ENCODE peak calls at places on chromosomes 13 and 19, in nine cellular contexts. One of them, this sample, is unnamed.

GRCh38 chr13:71285700-71286099 is 581.3 kb downstream of the DACH1 start:
- ATAC-seq in psoas muscle: no peak
- ATAC-seq in activated CD4-positive, alpha-beta T cell treated with anti-CD3 and anti-CD28 coated beads for 36 hours: no peak
- ATAC-seq in SK-N-SH treated with all-trans-retinoic acid at 6 μM for 48 hours: no peak
- ATAC-seq in pancreas: no peak
- ATAC-seq in activated T-helper 17 cell treated with anti-CD3 and anti-CD28 coated beads, Interleukin-2, amount 50 U/mL, for 72 hours: no peak
- ATAC-seq in stimulated activated memory B cell treated with anti-CD40 and anti-IgM and Interleukin-4, amounts not matched to agents 10 μg/mL and 1 μg/mL and 100 μg/mL, for 72 hours: no peak
- ATAC-seq in activated CD8-positive, alpha-beta T cell treated with anti-CD3 and anti-CD28 coated beads, Interleukin-2, amount 10 ng/mL, durations not matched to agents 7 days and 5 days: no peak
- ATAC-seq in PC-3: no peak
- ATAC-seq in this sample: no peak

GRCh38 chr13:110275931-110276552 is 30.9 kb downstream of the COL4A1 start:
- ATAC-seq in stimulated activated memory B cell treated with anti-CD40 and anti-IgM and Interleukin-4, amounts not matched to agents 10 μg/mL and 1 μg/mL and 100 μg/mL, for 72 hours: no peak
- ATAC-seq in pancreas: no peak
- ATAC-seq in activated CD8-positive, alpha-beta T cell treated with anti-CD3 and anti-CD28 coated beads, Interleukin-2, amount 10 ng/mL, durations not matched to agents 7 days and 5 days: no peak
- ATAC-seq in activated CD4-positive, alpha-beta T cell treated with anti-CD3 and anti-CD28 coated beads for 36 hours: no peak
- ATAC-seq in SK-N-SH treated with all-trans-retinoic acid at 6 μM for 48 hours: no peak
- ATAC-seq in PC-3: no peak
- ATAC-seq in activated T-helper 17 cell treated with anti-CD3 and anti-CD28 coated beads, Interleukin-2, amount 50 U/mL, for 72 hours: no peak
- ATAC-seq in psoas muscle: peak
- ATAC-seq in this sample: no peak

GRCh38 chr19:45123440-45123850 is 30.5 kb downstream of the PPP1R37 start:
- ATAC-seq in PC-3: peak
- ATAC-seq in stimulated activated memory B cell treated with anti-CD40 and anti-IgM and Interleukin-4, amounts not matched to agents 10 μg/mL and 1 μg/mL and 100 μg/mL, for 72 hours: no peak
- ATAC-seq in activated T-helper 17 cell treated with anti-CD3 and anti-CD28 coated beads, Interleukin-2, amount 50 U/mL, for 72 hours: no peak
- ATAC-seq in psoas muscle: no peak
- ATAC-seq in activated CD4-positive, alpha-beta T cell treated with anti-CD3 and anti-CD28 coated beads for 36 hours: no peak
- ATAC-seq in pancreas: no peak
- ATAC-seq in activated CD8-positive, alpha-beta T cell treated with anti-CD3 and anti-CD28 coated beads, Interleukin-2, amount 10 ng/mL, durations not matched to agents 7 days and 5 days: no peak
- ATAC-seq in SK-N-SH treated with all-trans-retinoic acid at 6 μM for 48 hours: no peak
- ATAC-seq in this sample: peak

GRCh38 chr19:2636142-2636896 is 66.2 kb downstream of the GNG7 start:
- ATAC-seq in stimulated activated memory B cell treated with anti-CD40 and anti-IgM and Interleukin-4, amounts not matched to agents 10 μg/mL and 1 μg/mL and 100 μg/mL, for 72 hours: peak
- ATAC-seq in activated CD4-positive, alpha-beta T cell treated with anti-CD3 and anti-CD28 coated beads for 36 hours: peak
- ATAC-seq in activated CD8-positive, alpha-beta T cell treated with anti-CD3 and anti-CD28 coated beads, Interleukin-2, amount 10 ng/mL, durations not matched to agents 7 days and 5 days: peak
- ATAC-seq in activated T-helper 17 cell treated with anti-CD3 and anti-CD28 coated beads, Interleukin-2, amount 50 U/mL, for 72 hours: no peak
- ATAC-seq in SK-N-SH treated with all-trans-retinoic acid at 6 μM for 48 hours: peak
- ATAC-seq in pancreas: no peak
- ATAC-seq in psoas muscle: peak
- ATAC-seq in PC-3: no peak
- ATAC-seq in this sample: no peak

GRCh38 chr19:45717983-45718650 is 12.6 kb downstream of the FBXO46 start:
- ATAC-seq in activated CD4-positive, alpha-beta T cell treated with anti-CD3 and anti-CD28 coated beads for 36 hours: no peak
- ATAC-seq in pancreas: no peak
- ATAC-seq in psoas muscle: no peak
- ATAC-seq in SK-N-SH treated with all-trans-retinoic acid at 6 μM for 48 hours: no peak
- ATAC-seq in activated T-helper 17 cell treated with anti-CD3 and anti-CD28 coated beads, Interleukin-2, amount 50 U/mL, for 72 hours: no peak
- ATAC-seq in stimulated activated memory B cell treated with anti-CD40 and anti-IgM and Interleukin-4, amounts not matched to agents 10 μg/mL and 1 μg/mL and 100 μg/mL, for 72 hours: no peak
- ATAC-seq in activated CD8-positive, alpha-beta T cell treated with anti-CD3 and anti-CD28 coated beads, Interleukin-2, amount 10 ng/mL, durations not matched to agents 7 days and 5 days: no peak
- ATAC-seq in PC-3: no peak
- ATAC-seq in this sample: no peak

GRCh38 chr13:97274782-97275252 is 52.7 kb downstream of the MBNL2 start:
- ATAC-seq in activated T-helper 17 cell treated with anti-CD3 and anti-CD28 coated beads, Interleukin-2, amount 50 U/mL, for 72 hours: no peak
- ATAC-seq in PC-3: peak
- ATAC-seq in pancreas: peak
- ATAC-seq in stimulated activated memory B cell treated with anti-CD40 and anti-IgM and Interleukin-4, amounts not matched to agents 10 μg/mL and 1 μg/mL and 100 μg/mL, for 72 hours: no peak
- ATAC-seq in activated CD4-positive, alpha-beta T cell treated with anti-CD3 and anti-CD28 coated beads for 36 hours: no peak
- ATAC-seq in psoas muscle: peak
- ATAC-seq in activated CD8-positive, alpha-beta T cell treated with anti-CD3 and anti-CD28 coated beads, Interleukin-2, amount 10 ng/mL, durations not matched to agents 7 days and 5 days: no peak
- ATAC-seq in SK-N-SH treated with all-trans-retinoic acid at 6 μM for 48 hours: peak
- ATAC-seq in this sample: no peak

GRCh38 chr19:4676955-4677731 is 7.0 kb upstream of the MYDGF start:
- ATAC-seq in pancreas: peak
- ATAC-seq in activated CD8-positive, alpha-beta T cell treated with anti-CD3 and anti-CD28 coated beads, Interleukin-2, amount 10 ng/mL, durations not matched to agents 7 days and 5 days: no peak
- ATAC-seq in PC-3: peak
- ATAC-seq in SK-N-SH treated with all-trans-retinoic acid at 6 μM for 48 hours: peak
- ATAC-seq in stimulated activated memory B cell treated with anti-CD40 and anti-IgM and Interleukin-4, amounts not matched to agents 10 μg/mL and 1 μg/mL and 100 μg/mL, for 72 hours: no peak
- ATAC-seq in activated T-helper 17 cell treated with anti-CD3 and anti-CD28 coated beads, Interleukin-2, amount 50 U/mL, for 72 hours: peak
- ATAC-seq in activated CD4-positive, alpha-beta T cell treated with anti-CD3 and anti-CD28 coated beads for 36 hours: peak
- ATAC-seq in psoas muscle: peak
- ATAC-seq in this sample: peak

GRCh38 chr19:42078058-42078457 is 2.1 kb downstream of the ZNF574 start:
- ATAC-seq in SK-N-SH treated with all-trans-retinoic acid at 6 μM for 48 hours: no peak
- ATAC-seq in stimulated activated memory B cell treated with anti-CD40 and anti-IgM and Interleukin-4, amounts not matched to agents 10 μg/mL and 1 μg/mL and 100 μg/mL, for 72 hours: no peak
- ATAC-seq in PC-3: no peak
- ATAC-seq in activated CD8-positive, alpha-beta T cell treated with anti-CD3 and anti-CD28 coated beads, Interleukin-2, amount 10 ng/mL, durations not matched to agents 7 days and 5 days: no peak
- ATAC-seq in activated CD4-positive, alpha-beta T cell treated with anti-CD3 and anti-CD28 coated beads for 36 hours: no peak
- ATAC-seq in psoas muscle: no peak
- ATAC-seq in activated T-helper 17 cell treated with anti-CD3 and anti-CD28 coated beads, Interleukin-2, amount 50 U/mL, for 72 hours: no peak
- ATAC-seq in pancreas: no peak
- ATAC-seq in this sample: no peak

GRCh38 chr13:113875829-113876228 is 12.0 kb upstream of the GAS6 start:
- ATAC-seq in activated CD8-positive, alpha-beta T cell treated with anti-CD3 and anti-CD28 coated beads, Interleukin-2, amount 10 ng/mL, durations not matched to agents 7 days and 5 days: no peak
- ATAC-seq in SK-N-SH treated with all-trans-retinoic acid at 6 μM for 48 hours: no peak
- ATAC-seq in activated T-helper 17 cell treated with anti-CD3 and anti-CD28 coated beads, Interleukin-2, amount 50 U/mL, for 72 hours: peak
- ATAC-seq in pancreas: no peak
- ATAC-seq in psoas muscle: no peak
- ATAC-seq in PC-3: no peak
- ATAC-seq in activated CD4-positive, alpha-beta T cell treated with anti-CD3 and anti-CD28 coated beads for 36 hours: peak
- ATAC-seq in stimulated activated memory B cell treated with anti-CD40 and anti-IgM and Interleukin-4, amounts not matched to agents 10 μg/mL and 1 μg/mL and 100 μg/mL, for 72 hours: peak
- ATAC-seq in this sample: no peak

GRCh38 chr19:2517881-2518601 is 42.1 kb downstream of the GADD45B start:
- ATAC-seq in stimulated activated memory B cell treated with anti-CD40 and anti-IgM and Interleukin-4, amounts not matched to agents 10 μg/mL and 1 μg/mL and 100 μg/mL, for 72 hours: no peak
- ATAC-seq in PC-3: no peak
- ATAC-seq in activated CD4-positive, alpha-beta T cell treated with anti-CD3 and anti-CD28 coated beads for 36 hours: peak
- ATAC-seq in psoas muscle: peak
- ATAC-seq in SK-N-SH treated with all-trans-retinoic acid at 6 μM for 48 hours: no peak
- ATAC-seq in pancreas: no peak
- ATAC-seq in activated T-helper 17 cell treated with anti-CD3 and anti-CD28 coated beads, Interleukin-2, amount 50 U/mL, for 72 hours: no peak
- ATAC-seq in activated CD8-positive, alpha-beta T cell treated with anti-CD3 and anti-CD28 coated beads, Interleukin-2, amount 10 ng/mL, durations not matched to agents 7 days and 5 days: no peak
- ATAC-seq in this sample: no peak

GRCh38 chr19:7559102-7559501 is 23.6 kb downstream of the PNPLA6 start:
- ATAC-seq in SK-N-SH treated with all-trans-retinoic acid at 6 μM for 48 hours: no peak
- ATAC-seq in activated CD8-positive, alpha-beta T cell treated with anti-CD3 and anti-CD28 coated beads, Interleukin-2, amount 10 ng/mL, durations not matched to agents 7 days and 5 days: no peak
- ATAC-seq in activated T-helper 17 cell treated with anti-CD3 and anti-CD28 coated beads, Interleukin-2, amount 50 U/mL, for 72 hours: no peak
- ATAC-seq in PC-3: no peak
- ATAC-seq in psoas muscle: no peak
- ATAC-seq in activated CD4-positive, alpha-beta T cell treated with anti-CD3 and anti-CD28 coated beads for 36 hours: no peak
- ATAC-seq in stimulated activated memory B cell treated with anti-CD40 and anti-IgM and Interleukin-4, amounts not matched to agents 10 μg/mL and 1 μg/mL and 100 μg/mL, for 72 hours: no peak
- ATAC-seq in pancreas: no peak
- ATAC-seq in this sample: no peak

GRCh38 chr19:18253716-18254115 is 20.5 kb downstream of the IQCN start:
- ATAC-seq in activated CD4-positive, alpha-beta T cell treated with anti-CD3 and anti-CD28 coated beads for 36 hours: no peak
- ATAC-seq in stimulated activated memory B cell treated with anti-CD40 and anti-IgM and Interleukin-4, amounts not matched to agents 10 μg/mL and 1 μg/mL and 100 μg/mL, for 72 hours: peak
- ATAC-seq in PC-3: peak
- ATAC-seq in SK-N-SH treated with all-trans-retinoic acid at 6 μM for 48 hours: no peak
- ATAC-seq in activated CD8-positive, alpha-beta T cell treated with anti-CD3 and anti-CD28 coated beads, Interleukin-2, amount 10 ng/mL, durations not matched to agents 7 days and 5 days: no peak
- ATAC-seq in activated T-helper 17 cell treated with anti-CD3 and anti-CD28 coated beads, Interleukin-2, amount 50 U/mL, for 72 hours: no peak
- ATAC-seq in pancreas: no peak
- ATAC-seq in psoas muscle: peak
- ATAC-seq in this sample: peak

GRCh38 chr13:41216160-41216559 is 21.8 kb upstream of the KBTBD7 start:
- ATAC-seq in activated T-helper 17 cell treated with anti-CD3 and anti-CD28 coated beads, Interleukin-2, amount 50 U/mL, for 72 hours: no peak
- ATAC-seq in stimulated activated memory B cell treated with anti-CD40 and anti-IgM and Interleukin-4, amounts not matched to agents 10 μg/mL and 1 μg/mL and 100 μg/mL, for 72 hours: no peak
- ATAC-seq in SK-N-SH treated with all-trans-retinoic acid at 6 μM for 48 hours: peak
- ATAC-seq in activated CD4-positive, alpha-beta T cell treated with anti-CD3 and anti-CD28 coated beads for 36 hours: no peak
- ATAC-seq in PC-3: peak
- ATAC-seq in activated CD8-positive, alpha-beta T cell treated with anti-CD3 and anti-CD28 coated beads, Interleukin-2, amount 10 ng/mL, durations not matched to agents 7 days and 5 days: no peak
- ATAC-seq in psoas muscle: no peak
- ATAC-seq in pancreas: no peak
- ATAC-seq in this sample: peak

GRCh38 chr13:52348081-52348480 is 57.9 kb downstream of the THSD1 start:
- ATAC-seq in pancreas: no peak
- ATAC-seq in activated CD8-positive, alpha-beta T cell treated with anti-CD3 and anti-CD28 coated beads, Interleukin-2, amount 10 ng/mL, durations not matched to agents 7 days and 5 days: no peak
- ATAC-seq in SK-N-SH treated with all-trans-retinoic acid at 6 μM for 48 hours: peak
- ATAC-seq in psoas muscle: no peak
- ATAC-seq in PC-3: no peak
- ATAC-seq in stimulated activated memory B cell treated with anti-CD40 and anti-IgM and Interleukin-4, amounts not matched to agents 10 μg/mL and 1 μg/mL and 100 μg/mL, for 72 hours: no peak
- ATAC-seq in activated T-helper 17 cell treated with anti-CD3 and anti-CD28 coated beads, Interleukin-2, amount 50 U/mL, for 72 hours: no peak
- ATAC-seq in activated CD4-positive, alpha-beta T cell treated with anti-CD3 and anti-CD28 coated beads for 36 hours: no peak
- ATAC-seq in this sample: no peak

GRCh38 chr19:4369888-4370260 is 26.5 kb downstream of the MPND start:
- ATAC-seq in psoas muscle: peak
- ATAC-seq in activated CD4-positive, alpha-beta T cell treated with anti-CD3 and anti-CD28 coated beads for 36 hours: peak
- ATAC-seq in activated CD8-positive, alpha-beta T cell treated with anti-CD3 and anti-CD28 coated beads, Interleukin-2, amount 10 ng/mL, durations not matched to agents 7 days and 5 days: peak
- ATAC-seq in pancreas: peak
- ATAC-seq in stimulated activated memory B cell treated with anti-CD40 and anti-IgM and Interleukin-4, amounts not matched to agents 10 μg/mL and 1 μg/mL and 100 μg/mL, for 72 hours: peak
- ATAC-seq in activated T-helper 17 cell treated with anti-CD3 and anti-CD28 coated beads, Interleukin-2, amount 50 U/mL, for 72 hours: peak
- ATAC-seq in SK-N-SH treated with all-trans-retinoic acid at 6 μM for 48 hours: peak
- ATAC-seq in PC-3: no peak
- ATAC-seq in this sample: peak

GRCh38 chr19:24159707-24160106 is 72.7 kb downstream of the ZNF254 start:
- ATAC-seq in activated CD4-positive, alpha-beta T cell treated with anti-CD3 and anti-CD28 coated beads for 36 hours: no peak
- ATAC-seq in activated T-helper 17 cell treated with anti-CD3 and anti-CD28 coated beads, Interleukin-2, amount 50 U/mL, for 72 hours: no peak
- ATAC-seq in PC-3: no peak
- ATAC-seq in pancreas: no peak
- ATAC-seq in SK-N-SH treated with all-trans-retinoic acid at 6 μM for 48 hours: no peak
- ATAC-seq in psoas muscle: no peak
- ATAC-seq in stimulated activated memory B cell treated with anti-CD40 and anti-IgM and Interleukin-4, amounts not matched to agents 10 μg/mL and 1 μg/mL and 100 μg/mL, for 72 hours: no peak
- ATAC-seq in activated CD8-positive, alpha-beta T cell treated with anti-CD3 and anti-CD28 coated beads, Interleukin-2, amount 10 ng/mL, durations not matched to agents 7 days and 5 days: no peak
- ATAC-seq in this sample: no peak

GRCh38 chr13:91785435-91786137 is 387.2 kb downstream of the GPC5 start:
- ATAC-seq in SK-N-SH treated with all-trans-retinoic acid at 6 μM for 48 hours: peak
- ATAC-seq in activated CD4-positive, alpha-beta T cell treated with anti-CD3 and anti-CD28 coated beads for 36 hours: no peak
- ATAC-seq in activated CD8-positive, alpha-beta T cell treated with anti-CD3 and anti-CD28 coated beads, Interleukin-2, amount 10 ng/mL, durations not matched to agents 7 days and 5 days: no peak
- ATAC-seq in activated T-helper 17 cell treated with anti-CD3 and anti-CD28 coated beads, Interleukin-2, amount 50 U/mL, for 72 hours: no peak
- ATAC-seq in PC-3: no peak
- ATAC-seq in pancreas: no peak
- ATAC-seq in psoas muscle: no peak
- ATAC-seq in stimulated activated memory B cell treated with anti-CD40 and anti-IgM and Interleukin-4, amounts not matched to agents 10 μg/mL and 1 μg/mL and 100 μg/mL, for 72 hours: no peak
- ATAC-seq in this sample: no peak

GRCh38 chr13:76685938-76686337 is 200.3 kb downstream of the KCTD12 start:
- ATAC-seq in psoas muscle: no peak
- ATAC-seq in stimulated activated memory B cell treated with anti-CD40 and anti-IgM and Interleukin-4, amounts not matched to agents 10 μg/mL and 1 μg/mL and 100 μg/mL, for 72 hours: no peak
- ATAC-seq in SK-N-SH treated with all-trans-retinoic acid at 6 μM for 48 hours: no peak
- ATAC-seq in activated CD4-positive, alpha-beta T cell treated with anti-CD3 and anti-CD28 coated beads for 36 hours: no peak
- ATAC-seq in activated CD8-positive, alpha-beta T cell treated with anti-CD3 and anti-CD28 coated beads, Interleukin-2, amount 10 ng/mL, durations not matched to agents 7 days and 5 days: no peak
- ATAC-seq in pancreas: no peak
- ATAC-seq in activated T-helper 17 cell treated with anti-CD3 and anti-CD28 coated beads, Interleukin-2, amount 50 U/mL, for 72 hours: no peak
- ATAC-seq in PC-3: no peak
- ATAC-seq in this sample: no peak

GRCh38 chr19:34655651-34656050 is 21.3 kb downstream of the SCGB2B2 start:
- ATAC-seq in activated T-helper 17 cell treated with anti-CD3 and anti-CD28 coated beads, Interleukin-2, amount 50 U/mL, for 72 hours: no peak
- ATAC-seq in activated CD4-positive, alpha-beta T cell treated with anti-CD3 and anti-CD28 coated beads for 36 hours: no peak
- ATAC-seq in PC-3: no peak
- ATAC-seq in pancreas: peak
- ATAC-seq in stimulated activated memory B cell treated with anti-CD40 and anti-IgM and Interleukin-4, amounts not matched to agents 10 μg/mL and 1 μg/mL and 100 μg/mL, for 72 hours: no peak
- ATAC-seq in SK-N-SH treated with all-trans-retinoic acid at 6 μM for 48 hours: no peak
- ATAC-seq in psoas muscle: no peak
- ATAC-seq in activated CD8-positive, alpha-beta T cell treated with anti-CD3 and anti-CD28 coated beads, Interleukin-2, amount 10 ng/mL, durations not matched to agents 7 days and 5 days: no peak
- ATAC-seq in this sample: no peak

GRCh38 chr13:99015606-99016520 is 38.0 kb upstream of the DOCK9 start:
- ATAC-seq in activated CD4-positive, alpha-beta T cell treated with anti-CD3 and anti-CD28 coated beads for 36 hours: no peak
- ATAC-seq in pancreas: no peak
- ATAC-seq in psoas muscle: no peak
- ATAC-seq in PC-3: no peak
- ATAC-seq in activated T-helper 17 cell treated with anti-CD3 and anti-CD28 coated beads, Interleukin-2, amount 50 U/mL, for 72 hours: no peak
- ATAC-seq in SK-N-SH treated with all-trans-retinoic acid at 6 μM for 48 hours: no peak
- ATAC-seq in stimulated activated memory B cell treated with anti-CD40 and anti-IgM and Interleukin-4, amounts not matched to agents 10 μg/mL and 1 μg/mL and 100 μg/mL, for 72 hours: no peak
- ATAC-seq in activated CD8-positive, alpha-beta T cell treated with anti-CD3 and anti-CD28 coated beads, Interleukin-2, amount 10 ng/mL, durations not matched to agents 7 days and 5 days: peak
- ATAC-seq in this sample: no peak

This sample was measured in esophagus mucosa.